ENCODE peak calls at places on chromosomes 11 and 22, in nine cellular contexts. R is IMR-90, O is GM13976, Y is ovary, U is fibroblast of villous mesenchyme, L is lung, I is AG04450, E is brain microvascular endothelial cell, F is suprapubic skin. S is an unnamed sample.
A peak's percentile ranks its signal among the peaks of the same experiment; 100 is the strongest.

GRCh38 chr22:26170795-26171194 is 1.5 kb downstream of the SEZ6L start:
- DNase-seq in R (no peak), O (peak; percentile 18), Y (peak; percentile 11), U (no peak), L (no peak), I (no peak), E (no peak), F (peak; percentile 55), S (peak; percentile 21)

GRCh38 chr11:77883775-77884174 is 62.8 kb downstream of the AAMDC start:
- DNase-seq in R (peak; percentile 75), O (no peak), Y (no peak), U (peak; percentile 30), L (no peak), I (peak; percentile 18), E (no peak), F (no peak), S (no peak)

GRCh38 chr11:24234822-24235508 is 261.9 kb upstream of the LUZP2 start:
- DNase-seq in R (peak; percentile 79), O (no peak), Y (no peak), U (peak; percentile 19), L (peak; percentile 60), I (peak; percentile 32), E (peak; percentile 46), F (no peak), S (no peak)

GRCh38 chr11:61827573-61828378 is at the start of gene FADS2:
- DNase-seq in R (peak; percentile 89), O (peak; percentile 94), Y (peak; percentile 89), U (peak; percentile 99), L (peak; percentile 94), I (peak; percentile 80), E (peak; percentile 93), F (peak; percentile 94), S (peak; percentile 95)

GRCh38 chr22:30538280-30538679 is 8.3 kb downstream of the SEC14L6 start:
- DNase-seq in R (peak; percentile 19), O (no peak), Y (no peak), U (no peak), L (no peak), I (no peak), E (peak; percentile 27), F (no peak), S (no peak)

GRCh38 chr11:100354736-100355135 is 332.4 kb upstream of the ARHGAP42 start:
- DNase-seq in R (no peak), O (no peak), Y (no peak), U (no peak), L (no peak), I (no peak), E (peak; percentile 20), F (no peak), S (no peak)

GRCh38 chr22:31626427-31627150 is 35.4 kb downstream of the PISD start:
- DNase-seq in R (no peak), O (no peak), Y (peak; percentile 57), U (no peak), L (no peak), I (no peak), E (no peak), F (no peak), S (no peak)

GRCh38 chr11:43833657-43834073 is 47.0 kb upstream of the ALKBH3 start:
- DNase-seq in R (peak; percentile 90), O (no peak), Y (no peak), U (peak; percentile 93), L (no peak), I (peak; percentile 76), E (peak; percentile 54), F (no peak), S (no peak)

GRCh38 chr11:76083563-76084451 is 122.5 kb downstream of the WNT11 start:
- DNase-seq in R (no peak), O (no peak), Y (no peak), U (peak; percentile 58), L (no peak), I (no peak), E (peak; percentile 11), F (no peak), S (no peak)

GRCh38 chr11:26622201-26622600 is 50.1 kb upstream of the MUC15 start:
- DNase-seq in R (no peak), O (no peak), Y (no peak), U (no peak), L (no peak), I (no peak), E (no peak), F (no peak), S (no peak)

GRCh38 chr11:85821636-85822035 is 10.7 kb upstream of the SYTL2 start:
- DNase-seq in R (peak; percentile 56), O (no peak), Y (no peak), U (no peak), L (no peak), I (no peak), E (peak; percentile 32), F (no peak), S (no peak)

GRCh38 chr22:31272522-31273446 is 19.5 kb downstream of the PIK3IP1 start:
- DNase-seq in R (peak; percentile 67), O (peak; percentile 73), Y (no peak), U (peak; percentile 64), L (peak; percentile 67), I (peak; percentile 32), E (peak; percentile 50), F (no peak), S (peak; percentile 79)

GRCh38 chr11:64762916-64763803 is 3.4 kb upstream of the PYGM start:
- DNase-seq in R (peak; percentile 79), O (peak; percentile 22), Y (no peak), U (peak; percentile 46), L (no peak), I (no peak), E (peak; percentile 52), F (no peak), S (no peak)

GRCh38 chr11:11230802-11231562 is 122.1 kb downstream of the CSNK2A3 start:
- DNase-seq in R (no peak), O (peak; percentile 40), Y (no peak), U (no peak), L (no peak), I (no peak), E (no peak), F (no peak), S (peak; percentile 35)
- TF ChIP-seq CTCF in R (peak; percentile 19), O (peak; percentile 23), Y (no peak), U (peak; percentile 52), L (peak; percentile 2), I (peak; percentile 37), E (peak; percentile 51), F (no peak), S (no peak)

DNA sequence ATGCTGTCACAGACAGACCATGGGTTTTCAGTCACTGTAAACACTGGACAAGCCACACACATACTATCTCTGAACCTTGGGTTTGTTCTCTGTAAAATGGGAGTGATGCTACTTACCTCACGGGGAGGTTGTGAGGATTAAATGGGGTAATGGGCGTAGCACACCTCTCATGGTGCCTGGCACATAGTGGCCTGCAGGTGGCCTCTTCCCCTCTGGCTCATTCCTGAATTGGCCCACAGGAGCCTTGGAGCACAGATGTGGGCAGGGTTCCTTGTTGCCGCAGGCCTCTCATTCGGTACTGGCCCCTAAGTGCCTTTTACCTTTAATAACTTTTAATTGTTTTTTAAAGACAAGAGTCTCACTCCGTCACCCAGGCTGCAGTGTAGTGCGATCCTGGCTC is 11.7 kb downstream of the MICAL2 start:
- DNase-seq in R (no peak), O (no peak), Y (no peak), U (no peak), L (no peak), I (no peak), E (no peak), F (no peak), S (no peak)
- TF ChIP-seq CTCF in R (peak; percentile 36), O (peak; percentile 14), Y (no peak), U (peak; percentile 54), L (no peak), I (peak; percentile 47), E (peak; percentile 69), F (no peak), S (no peak)

GRCh38 chr11:69594481-69594880 is 46.5 kb upstream of the CCND1 start:
- DNase-seq in R (no peak), O (no peak), Y (no peak), U (no peak), L (no peak), I (no peak), E (no peak), F (peak; percentile 52), S (no peak)

GRCh38 chr11:69599502-69599901 is 41.5 kb upstream of the CCND1 start:
- DNase-seq in R (no peak), O (no peak), Y (no peak), U (peak; percentile 51), L (no peak), I (no peak), E (no peak), F (peak; percentile 31), S (no peak)

GRCh38 chr11:69601346-69601975 is 39.5 kb upstream of the CCND1 start:
- DNase-seq in R (no peak), O (no peak), Y (no peak), U (no peak), L (no peak), I (no peak), E (no peak), F (peak; percentile 66), S (no peak)

GRCh38 chr11:69595805-69596665 is 44.9 kb upstream of the CCND1 start:
- DNase-seq in R (no peak), O (no peak), Y (no peak), U (no peak), L (no peak), I (no peak), E (no peak), F (peak; percentile 59), S (no peak)

GRCh38 chr11:69598147-69598546 is 42.8 kb upstream of the CCND1 start:
- DNase-seq in R (no peak), O (no peak), Y (no peak), U (no peak), L (no peak), I (no peak), E (no peak), F (peak; percentile 48), S (no peak)
- TF ChIP-seq CTCF in R (no peak), O (no peak), Y (no peak), U (peak; percentile 5), L (no peak), I (no peak), E (no peak), F (no peak), S (no peak)

DNA sequence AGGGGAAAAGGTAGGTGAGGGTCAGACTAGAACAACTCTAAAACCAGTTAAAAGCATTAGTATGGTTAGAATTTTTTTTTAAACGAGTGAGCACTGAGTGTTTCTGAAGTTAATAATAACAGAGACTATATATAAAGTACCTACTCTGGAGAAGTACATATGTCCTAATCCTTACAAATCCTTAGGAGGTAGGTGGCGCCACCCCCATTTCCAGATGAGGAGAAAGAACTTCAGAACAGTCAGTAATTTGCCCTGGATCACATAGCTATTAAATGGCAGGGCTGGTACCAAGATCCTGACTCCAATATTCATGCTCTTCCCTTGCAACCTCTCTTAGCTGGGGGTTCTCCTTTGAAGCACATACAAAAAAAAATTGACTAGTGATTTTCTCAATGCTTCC is 80.5 kb downstream of the CLPB start:
- DNase-seq in R (peak; percentile 22), O (no peak), Y (no peak), U (peak; percentile 32), L (no peak), I (no peak), E (no peak), F (no peak), S (no peak)
- TF ChIP-seq CTCF in R (peak; percentile 35), O (no peak), Y (no peak), U (peak; percentile 31), L (no peak), I (peak; percentile 14), E (peak; percentile 51), F (no peak), S (no peak)

GRCh38 chr22:20957691-20958440 is 9.2 kb upstream of the AIFM3 start:
- DNase-seq in R (no peak), O (peak; percentile 83), Y (no peak), U (peak; percentile 35), L (peak; percentile 54), I (no peak), E (no peak), F (no peak), S (peak; percentile 81)
- TF ChIP-seq CTCF in R (no peak), O (no peak), Y (no peak), U (no peak), L (no peak), I (no peak), E (no peak), F (no peak), S (no peak)